ENCODE peak calls at places on chromosome X, in ten cellular contexts. F is A549, Y is tibial nerve, K is transverse colon, O is K562, B is suprapubic skin, P is upper lobe of left lung, M is ovary, E is GM12878, C is SK-N-SH. D is an unnamed sample. For H3K4me1, the result is how much of the 10 kb centered on the place peaks cover.

GRCh38 chrX:63439580-63439979 is 88.4 kb upstream of the SPIN4 start:
- DNase-seq in C (no peak), B (no peak), P (no peak), F (no peak), K (no peak), M (no peak), Y (no peak), O (no peak), E (no peak), D (no peak)

GRCh38 chrX:113868169-113868568 is 715.7 kb upstream of the HTR2C start:
- DNase-seq in P (no peak), M (no peak), B (no peak), K (no peak), C (peak), Y (no peak), F (no peak), E (no peak), O (peak), D (no peak)

GRCh38 chrX:51893931-51894696 is 691 bp downstream of the MAGED1 start:
- DNase-seq in P (no peak), C (peak), F (no peak), M (no peak), Y (no peak), K (no peak), E (no peak), B (no peak), O (no peak), D (peak)

GRCh38 chrX:74104356-74105065 is 199.5 kb upstream of the ZCCHC13 start:
- DNase-seq in K (no peak), O (no peak), M (no peak), P (no peak), B (no peak), E (no peak), F (no peak), C (no peak), Y (no peak), D (no peak)

GRCh38 chrX:47166126-47166525 is 21.1 kb downstream of the RBM10 start:
- DNase-seq in K (no peak), C (no peak), M (peak), F (no peak), E (no peak), Y (no peak), B (peak), P (no peak), O (no peak), D (no peak)

GRCh38 chrX:116384406-116384805 is 52.0 kb upstream of the SLC6A14 start:
- DNase-seq in Y (no peak), M (no peak), C (no peak), F (no peak), E (no peak), K (no peak), P (no peak), O (no peak), B (no peak), D (no peak)

GRCh38 chrX:64204252-64204651 is 1.3 kb downstream of the AMER1 start:
- DNase-seq in M (peak), E (no peak), K (peak), B (no peak), F (no peak), C (peak), P (no peak), Y (no peak), O (no peak), D (peak)

GRCh38 chrX:86002076-86002896 is 45.1 kb downstream of the CHM start:
- DNase-seq in F (no peak), Y (no peak), E (no peak), B (no peak), P (peak), M (no peak), O (peak), C (no peak), K (peak), D (no peak)

GRCh38 chrX:109619816-109620215 is 5.2 kb downstream of the KCNE5 start:
- DNase-seq in E (no peak), Y (no peak), B (no peak), F (no peak), C (no peak), O (no peak), M (no peak), K (no peak), P (no peak), D (no peak)

GRCh38 chrX:6777211-6778002 is 242.5 kb upstream of the VCX3A start:
- DNase-seq in Y (no peak), K (no peak), O (no peak), E (no peak), F (no peak), M (no peak), P (no peak), B (no peak), C (no peak), D (no peak)

GRCh38 chrX:131072871-131073571 is 14.9 kb downstream of the ARHGAP36 start:
- DNase-seq in B (no peak), K (no peak), P (no peak), E (no peak), Y (no peak), M (no peak), C (no peak), O (no peak), F (no peak), D (no peak)

GRCh38 chrX:71541546-71542022 is 8.7 kb downstream of the OGT start:
- DNase-seq in K (no peak), F (no peak), C (no peak), E (no peak), M (no peak), O (no peak), Y (no peak), B (no peak), P (no peak), D (no peak)

GRCh38 chrX:33970028-33970932 is 161.8 kb downstream of the FAM47A start:
- DNase-seq in F (no peak), M (no peak), C (no peak), P (no peak), B (no peak), E (no peak), Y (no peak), O (no peak), K (no peak), D (no peak)

GRCh38 chrX:31124536-31124935 is 52.7 kb upstream of the FTHL17 start:
- DNase-seq in K (no peak), B (no peak), C (no peak), Y (no peak), M (no peak), P (no peak), O (no peak), E (no peak), F (no peak), D (no peak)

GRCh38 chrX:22165732-22166457 is 106.8 kb upstream of the CBLL2 start:
- DNase-seq in P (no peak), M (no peak), Y (no peak), O (no peak), B (no peak), C (no peak), E (no peak), K (no peak), F (no peak), D (no peak)

GRCh38 chrX:118528089-118528753 is 32.6 kb downstream of the DOCK11 start:
- DNase-seq in O (no peak), E (peak), Y (no peak), P (no peak), B (no peak), F (no peak), M (no peak), K (peak), C (no peak), D (no peak)

GRCh38 chrX:97117572-97117971 is 233.9 kb downstream of the RPA4 start:
- DNase-seq in P (no peak), E (no peak), O (no peak), B (no peak), Y (no peak), C (no peak), M (no peak), K (no peak), F (no peak), D (no peak)

GRCh38 chrX:111467896-111468295 is 43.5 kb upstream of the SERTM2 start:
- DNase-seq in B (peak), F (no peak), K (no peak), P (peak), E (no peak), M (no peak), Y (no peak), C (no peak), O (no peak), D (peak)

GRCh38 chrX:106752101-106752678 is 25.7 kb downstream of the RNF128 start:
- DNase-seq in F (no peak), E (no peak), C (no peak), O (no peak), B (no peak), M (no peak), K (no peak), Y (no peak), P (no peak), D (no peak)

GRCh38 chrX:78329486-78329885 is 2.1 kb upstream of the CYSLTR1 start:
- DNase-seq in M (no peak), F (no peak), B (no peak), Y (no peak), O (no peak), C (no peak), K (peak), P (no peak), E (no peak), D (no peak)

GRCh38 chrX:118448273-118448783 is 47.3 kb upstream of the DOCK11 start:
- DNase-seq in M (no peak), K (no peak), F (no peak), E (no peak), C (no peak), P (no peak), B (no peak), O (no peak), Y (no peak), D (no peak)

GRCh38 chrX:39011454-39012204 is 210.4 kb downstream of the MID1IP1 start:
- DNase-seq in C (no peak), M (no peak), F (no peak), P (no peak), E (no peak), Y (no peak), B (no peak), K (peak), O (no peak), D (no peak)

DNA sequence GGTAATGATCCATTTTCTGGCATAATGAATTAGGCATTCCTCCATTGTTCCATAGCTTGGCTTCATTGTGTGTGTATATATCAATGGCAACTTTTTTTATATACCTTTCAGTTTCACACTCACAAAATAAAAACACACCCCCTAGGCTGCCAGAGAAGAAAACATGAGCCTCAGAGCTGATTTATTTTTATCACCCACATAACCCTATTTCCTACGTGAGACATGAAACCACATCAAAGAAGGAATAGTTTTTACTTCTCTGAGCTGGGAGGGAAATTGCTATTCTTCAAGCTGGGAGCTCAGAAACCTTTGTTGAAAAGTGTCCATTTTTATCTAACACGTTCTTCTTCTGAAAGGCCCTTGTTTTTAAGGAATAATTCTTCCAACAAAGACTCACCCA is 126.7 kb upstream of the RAI2 start:
- DNase-seq in F (no peak), M (no peak), E (no peak), B (no peak), C (no peak), P (no peak), Y (no peak), O (no peak), K (no peak), D (no peak)
- TF ChIP-seq EP300 in F (no peak), M (no peak), E (no peak), B (no peak), C (no peak), P (no peak), Y (no peak), O (no peak), K (no peak), D (no peak)

GRCh38 chrX:40145001-40145631 is 47.4 kb upstream of the BCOR start:
- DNase-seq in O (no peak), Y (no peak), B (no peak), E (no peak), M (no peak), K (no peak), P (no peak), F (no peak), C (peak), D (no peak)

GRCh38 chrX:40142417-40142816 is 44.7 kb upstream of the BCOR start:
- DNase-seq in E (no peak), Y (no peak), F (no peak), P (no peak), K (no peak), B (no peak), O (no peak), C (no peak), M (no peak), D (no peak)

GRCh38 chrX:40143001-40143400 is 45.2 kb upstream of the BCOR start:
- DNase-seq in M (no peak), C (no peak), P (no peak), F (no peak), B (no peak), E (no peak), K (no peak), Y (no peak), O (no peak), D (no peak)

GRCh38 chrX:40144576-40144975 is 46.8 kb upstream of the BCOR start:
- DNase-seq in O (no peak), M (no peak), P (no peak), E (no peak), F (no peak), C (no peak), B (no peak), K (no peak), Y (no peak), D (no peak)

DNA sequence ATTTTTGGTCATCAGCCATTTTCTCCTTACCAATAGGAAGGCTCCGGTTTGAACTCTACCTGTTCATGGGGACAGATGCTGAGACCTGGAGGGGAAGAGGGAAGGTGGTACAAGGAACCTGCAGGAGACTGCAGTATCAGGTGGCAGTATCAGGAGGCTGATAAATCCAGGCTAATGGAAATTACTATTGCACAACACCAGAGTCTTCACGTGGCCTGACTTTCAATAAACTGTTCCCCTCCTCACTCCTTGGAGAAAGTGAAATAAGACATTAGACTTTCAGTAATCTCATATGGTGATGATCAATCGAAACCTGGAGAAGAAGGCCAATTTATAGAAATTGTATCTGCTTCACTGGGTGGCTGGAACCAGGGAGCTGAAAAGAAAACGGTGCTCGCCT is 46.2 kb upstream of the BCOR start:
- DNase-seq in M (no peak), P (no peak), K (no peak), B (no peak), Y (no peak), F (no peak), O (no peak), E (no peak), C (no peak), D (no peak)
- H3K4me1 ChIP-seq in M (under half), P (under half), K (under half), B (under half), Y (under half), F (under half), O (under half), E (under half), C (under half), D (under half)

GRCh38 chrX:68556036-68556435 is 57.2 kb downstream of the YIPF6 start:
- DNase-seq in F (no peak), O (no peak), K (no peak), Y (no peak), E (no peak), C (no peak), P (no peak), M (no peak), B (no peak), D (no peak)

DNA sequence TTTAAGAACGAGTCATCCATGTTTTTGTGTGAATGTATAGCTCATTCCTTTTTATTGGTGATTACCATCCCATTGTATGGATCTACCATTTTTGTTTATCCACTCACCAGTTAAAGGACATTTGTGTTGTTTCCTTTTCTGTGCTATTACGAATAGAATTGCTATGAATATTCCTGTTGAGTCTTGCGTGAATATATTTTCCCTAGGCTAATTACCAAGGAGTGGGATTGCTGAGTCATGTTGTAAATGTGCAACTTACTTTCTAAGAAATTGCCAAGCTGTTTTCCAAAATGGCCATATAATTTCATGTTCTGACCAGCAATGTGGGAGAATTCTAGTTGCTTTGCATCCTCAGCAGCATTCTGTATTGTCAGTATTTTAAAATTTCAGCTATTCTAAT is 51.3 kb downstream of the YIPF6 start:
- DNase-seq in P (no peak), O (no peak), C (no peak), Y (no peak), K (no peak), M (no peak), F (no peak), B (no peak), E (no peak), D (no peak)
- TF ChIP-seq EP300 in P (no peak), O (no peak), C (no peak), Y (no peak), K (no peak), M (no peak), F (no peak), B (no peak), E (no peak), D (no peak)

DNA sequence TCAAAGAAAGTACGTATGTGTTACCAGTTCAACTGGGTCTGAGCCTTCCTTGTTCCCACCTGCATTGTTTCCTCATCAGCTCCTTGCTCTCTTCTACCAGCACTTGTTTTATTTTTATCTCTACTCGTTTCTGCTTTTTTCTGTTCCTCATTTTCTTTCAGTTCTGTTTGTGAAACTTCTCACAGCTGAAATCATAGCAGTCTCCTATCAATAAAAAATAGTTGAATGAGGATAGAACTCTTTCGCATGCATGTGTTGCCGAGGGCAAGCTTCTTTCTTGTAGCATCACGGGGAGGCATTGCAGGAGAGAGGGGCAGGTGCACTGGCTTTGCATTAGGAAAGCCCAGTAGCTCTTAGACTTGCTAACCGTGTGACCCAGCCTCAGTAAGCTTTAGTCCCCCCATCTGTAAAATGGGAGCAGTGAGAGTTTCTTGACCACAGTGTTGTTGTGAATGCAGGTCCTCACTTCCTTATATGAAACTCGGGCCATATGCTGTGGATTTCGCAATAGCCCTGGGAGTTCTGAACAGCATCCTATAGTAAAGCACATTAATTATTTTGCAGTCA is 24.7 kb downstream of the OFD1 start:
- DNase-seq in O (no peak), K (no peak), E (peak), M (no peak), B (no peak), Y (no peak), F (no peak), P (peak), C (no peak), D (no peak)
- H3K4me1 ChIP-seq in O (under half), K (under half), E (under half), M (under half), B (under half), Y (under half), F (under half), P (under half), C (under half), D (under half)

GRCh38 chrX:120270567-120270966 is 20.0 kb downstream of the ZBTB33 start:
- DNase-seq in C (no peak), B (no peak), P (no peak), Y (no peak), K (no peak), F (no peak), M (no peak), O (no peak), E (no peak), D (no peak)
- TF ChIP-seq EP300 in C (no peak), B (no peak), P (no peak), Y (no peak), K (no peak), F (no peak), M (no peak), O (no peak), E (no peak), D (no peak)

GRCh38 chrX:119686087-119686639 is 6.8 kb downstream of the SEPTIN6 start:
- DNase-seq in Y (no peak), K (peak), P (no peak), B (no peak), O (no peak), E (peak), C (peak), F (no peak), M (no peak), D (no peak)

GRCh38 chrX:119685225-119686066 is 7.5 kb downstream of the SEPTIN6 start:
- DNase-seq in P (peak), E (no peak), C (no peak), M (no peak), O (no peak), K (no peak), Y (peak), B (no peak), F (no peak), D (peak)

GRCh38 chrX:119684916-119685224 is 8.1 kb downstream of the SEPTIN6 start:
- DNase-seq in P (no peak), O (no peak), Y (no peak), C (no peak), M (no peak), B (no peak), F (no peak), K (no peak), E (no peak), D (no peak)

GRCh38 chrX:119677654-119677981 is 15.3 kb downstream of the SEPTIN6 start:
- DNase-seq in E (no peak), F (no peak), C (no peak), O (no peak), B (no peak), Y (no peak), K (no peak), M (no peak), P (no peak), D (no peak)

GRCh38 chrX:119682019-119682989 is 10.7 kb downstream of the SEPTIN6 start:
- DNase-seq in B (no peak), M (no peak), O (no peak), K (no peak), Y (no peak), C (no peak), E (peak), F (no peak), P (no peak), D (no peak)
- H3K4me1 ChIP-seq in B (under half), M (under half), O (under half), K (under half), Y (under half), C (under half), E (half or more), F (under half), P (under half), D (under half)